ENCODE peak calls at places on chromosomes 1 and 21, in five cellular contexts. F is colonic mucosa, H is Peyer's patch, S is foreskin fibroblast, Y is D721Med. B is an unnamed sample.

GRCh38 chr1:200342511-200343400 is 67.1 kb downstream of the ZNF281 start:
- DNase-seq in F (no peak), H (no peak), S (peak), Y (peak), B (peak)

GRCh38 chr1:84996846-84997666 is at the start of gene MCOLN2:
- DNase-seq in F (peak), H (peak), S (peak), Y (peak), B (peak)

GRCh38 chr1:224922404-224923164 is 6.9 kb upstream of the DNAH14 start:
- DNase-seq in F (no peak), H (no peak), S (peak), Y (peak), B (peak)

GRCh38 chr1:58883037-58883887 is 99.4 kb upstream of the JUN start:
- DNase-seq in F (peak), H (peak), S (peak), Y (no peak), B (peak)

GRCh38 chr21:15159382-15160020 is 94.7 kb upstream of the NRIP1 start:
- DNase-seq in F (no peak), H (no peak), S (no peak), Y (no peak), B (no peak)

GRCh38 chr1:81730881-81731280 is 69.9 kb upstream of the ADGRL2 start:
- DNase-seq in F (no peak), H (no peak), S (no peak), Y (no peak), B (peak)

GRCh38 chr21:32372755-32373154 is 20.1 kb downstream of the URB1 start:
- DNase-seq in F (no peak), H (no peak), S (no peak), Y (no peak), B (no peak)

GRCh38 chr21:26115346-26115745 is 55.2 kb downstream of the APP start:
- DNase-seq in F (no peak), H (no peak), S (no peak), Y (no peak), B (peak)

GRCh38 chr1:32709075-32709474 is 6.5 kb upstream of the SYNC start:
- DNase-seq in F (no peak), H (no peak), S (no peak), Y (no peak), B (no peak)

GRCh38 chr1:47795102-47795501 is 202.1 kb downstream of the TRABD2B start:
- DNase-seq in F (no peak), H (no peak), S (no peak), Y (no peak), B (no peak)

GRCh38 chr21:34039678-34040382 is 33.5 kb upstream of the MRPS6 start:
- DNase-seq in F (no peak), H (peak), S (no peak), Y (no peak), B (no peak)
- TF ChIP-seq CTCF in F (no peak), H (peak), S (no peak), Y (no peak), B (no peak)

GRCh38 chr1:17224434-17224833 is 19.5 kb downstream of the PADI1 start:
- DNase-seq in F (no peak), H (no peak), S (no peak), Y (no peak), B (no peak)
- TF ChIP-seq CTCF in F (no peak), H (no peak), S (no peak), Y (no peak), B (no peak)

GRCh38 chr1:223216482-223217205 is 73.6 kb upstream of the TLR5 start:
- DNase-seq in F (no peak), H (no peak), S (no peak), Y (no peak), B (no peak)
- TF ChIP-seq CTCF in F (no peak), H (no peak), S (no peak), Y (no peak), B (no peak)

DNA sequence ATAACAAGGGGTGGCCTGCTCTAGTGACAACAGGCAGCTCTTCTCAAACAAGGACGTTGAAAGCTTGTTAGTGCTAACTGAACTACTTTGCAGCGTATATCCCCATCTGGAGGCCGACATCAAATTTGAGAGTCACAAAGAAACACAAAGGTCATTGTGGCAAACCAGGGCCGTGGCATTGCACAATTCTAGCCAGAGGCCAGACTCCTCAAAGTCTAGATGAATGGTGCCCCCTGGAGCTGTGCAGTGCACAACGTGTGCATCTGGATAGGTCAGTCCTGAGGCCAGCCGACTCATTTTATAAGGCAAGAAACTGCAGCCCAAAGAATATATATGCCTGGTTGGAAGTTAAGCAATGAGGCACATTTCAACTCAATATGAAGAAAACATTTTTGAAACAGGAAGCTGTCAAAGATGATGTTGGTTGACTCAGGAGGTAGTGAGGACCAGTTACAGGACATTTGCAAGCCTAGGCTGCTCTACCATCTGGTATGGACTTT is 459.3 kb upstream of the RUNX1 start:
- DNase-seq in F (peak), H (peak), S (peak), Y (no peak), B (peak)
- TF ChIP-seq CTCF in F (no peak), H (peak), S (peak), Y (no peak), B (peak)

GRCh38 chr1:17627239-17628052 is 87.9 kb downstream of the ARHGEF10L start:
- DNase-seq in F (no peak), H (no peak), S (no peak), Y (no peak), B (no peak)

GRCh38 chr1:17630048-17630830 is 90.7 kb downstream of the ARHGEF10L start:
- DNase-seq in F (peak), H (peak), S (no peak), Y (no peak), B (no peak)

GRCh38 chr1:17632106-17632505 is 92.6 kb downstream of the ARHGEF10L start:
- DNase-seq in F (no peak), H (no peak), S (no peak), Y (no peak), B (no peak)

GRCh38 chr1:17631410-17631809 is 91.9 kb downstream of the ARHGEF10L start:
- DNase-seq in F (no peak), H (no peak), S (no peak), Y (no peak), B (no peak)

DNA sequence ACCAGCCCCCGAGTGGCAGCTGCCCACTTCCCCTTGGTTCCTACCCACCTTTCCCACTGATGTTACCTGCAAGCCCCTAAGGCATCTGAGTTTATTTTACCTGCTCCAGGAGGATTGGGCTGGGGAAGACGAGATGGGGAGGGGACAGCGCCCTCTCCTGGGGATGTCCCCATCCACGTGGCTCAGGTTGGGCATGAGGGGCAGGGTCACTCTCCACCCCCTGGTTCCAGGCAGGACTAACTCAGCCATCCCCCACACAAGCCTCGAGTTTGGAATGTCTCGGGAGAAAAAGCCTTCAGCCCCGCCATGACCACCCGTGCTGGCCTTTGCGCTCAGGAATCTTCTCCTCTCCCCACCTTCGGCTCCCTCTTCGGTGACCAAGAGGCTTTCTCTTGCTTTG is 90.0 kb downstream of the ARHGEF10L start:
- DNase-seq in F (no peak), H (no peak), S (no peak), Y (no peak), B (no peak)
- TF ChIP-seq CTCF in F (no peak), H (peak), S (peak), Y (no peak), B (peak)

DNA sequence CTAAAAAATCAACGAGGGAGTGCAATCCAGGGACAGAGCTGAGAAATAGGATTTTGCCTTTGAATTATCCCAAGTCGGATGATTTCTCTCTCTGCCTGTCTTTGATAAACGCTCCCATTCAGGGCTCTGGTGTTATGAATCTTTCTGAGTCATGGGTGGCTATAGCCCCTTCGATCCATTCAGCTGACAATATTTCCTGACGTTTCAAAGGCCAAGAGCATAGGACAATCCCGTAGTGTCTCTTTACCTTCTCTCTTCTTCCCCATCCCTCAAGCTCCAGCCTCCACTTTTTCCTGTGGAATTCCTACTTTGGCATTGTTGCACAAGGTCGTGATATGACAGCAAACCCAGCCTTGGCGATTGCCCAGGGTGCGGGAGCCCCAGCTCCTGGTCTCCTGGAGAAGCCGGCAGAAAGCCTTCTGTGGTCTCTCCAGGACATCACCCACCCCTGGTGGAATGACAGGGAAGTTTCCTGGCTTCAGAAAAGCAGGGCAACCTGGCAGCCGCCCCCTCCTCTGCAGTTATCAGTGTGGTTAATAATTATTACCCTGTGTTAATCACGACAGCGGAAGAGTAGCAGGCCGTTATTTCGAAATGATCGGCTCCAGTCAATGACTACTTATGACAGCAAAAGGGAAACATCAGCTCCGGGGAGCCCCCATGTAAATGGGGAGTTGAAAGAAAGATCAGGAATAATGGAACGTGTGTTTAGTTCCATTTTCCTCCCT is 8.1 kb upstream of the PLXNA2 start:
- DNase-seq in F (no peak), H (no peak), S (no peak), Y (no peak), B (peak)
- TF ChIP-seq CTCF in F (peak), H (no peak), S (peak), Y (peak), B (peak)